ENCODE peak calls at places on chromosomes 1 and 21, in six cellular contexts. S is stimulated activated CD4-positive, alpha-beta T cell treated with anti-CD3 and anti-CD28 coated beads, TNF-alpha, amount 100 ng/mL, for 1 hour; X is MM.1S; Y is Calu3; O is GOT3; V is HTR-8/SVneo. E is an unnamed sample.

GRCh38 chr1:197775282-197776262 is at the start of gene DENND1B:
- DNase-seq in O (no peak), X (peak), Y (peak), V (peak), S (peak), E (peak)

GRCh38 chr1:37718181-37718900 is 26.0 kb downstream of the CDCA8 start:
- DNase-seq in O (no peak), Y (no peak), S (no peak), V (no peak), X (no peak), E (no peak)

GRCh38 chr1:104765115-104765514 is 1015.4 kb downstream of the AMY1C start:
- DNase-seq in X (no peak), V (no peak), Y (no peak), S (no peak), O (no peak), E (no peak)

GRCh38 chr21:32534113-32534512 is 51.2 kb downstream of the TCP10L start:
- DNase-seq in S (no peak), O (no peak), Y (no peak), X (peak), V (no peak), E (no peak)

GRCh38 chr1:188386161-188386560 is 1557.4 kb downstream of the PLA2G4A start:
- DNase-seq in O (no peak), X (no peak), S (no peak), Y (no peak), V (no peak), E (no peak)

GRCh38 chr1:176243746-176244145 is 36.7 kb upstream of the COP1 start:
- DNase-seq in S (no peak), X (no peak), Y (no peak), V (no peak), O (no peak), E (no peak)

GRCh38 chr1:5991784-5992033 is 516 bp downstream of the NPHP4 start:
- DNase-seq in S (no peak), Y (no peak), X (no peak), V (no peak), O (no peak), E (no peak)

GRCh38 chr1:229907884-229908633 is 159.0 kb upstream of the GALNT2 start:
- DNase-seq in V (no peak), Y (no peak), X (no peak), S (no peak), O (no peak), E (no peak)

GRCh38 chr1:23701310-23701709 is 9.7 kb downstream of the RPL11 start:
- DNase-seq in X (no peak), O (no peak), Y (no peak), V (no peak), S (no peak), E (no peak)

GRCh38 chr1:51482881-51483280 is 36.2 kb downstream of the EPS15 start:
- DNase-seq in S (no peak), X (no peak), Y (no peak), O (no peak), V (no peak), E (no peak)

GRCh38 chr21:25908495-25908894 is 173.7 kb downstream of the GABPA start:
- DNase-seq in O (no peak), X (no peak), S (no peak), V (no peak), Y (no peak), E (no peak)

GRCh38 chr1:107802654-107803053 is 162.3 kb downstream of the VAV3 start:
- DNase-seq in Y (no peak), S (no peak), X (no peak), V (no peak), O (no peak), E (no peak)

GRCh38 chr21:33640697-33641338 is 723 bp downstream of the CRYZL1 start:
- DNase-seq in Y (no peak), O (no peak), X (peak), S (no peak), V (no peak), E (peak)

GRCh38 chr1:20732071-20732587 is 374 bp downstream of the SH2D5 start:
- DNase-seq in Y (peak), S (peak), V (peak), O (no peak), X (peak), E (peak)

GRCh38 chr1:211099393-211099792 is 34.6 kb downstream of the KCNH1 start:
- DNase-seq in X (no peak), Y (no peak), O (no peak), S (no peak), V (no peak), E (no peak)

GRCh38 chr1:167683226-167683625 is 38.6 kb upstream of the MPZL1 start:
- DNase-seq in O (no peak), V (no peak), Y (no peak), X (no peak), S (no peak), E (no peak)

GRCh38 chr1:224632921-224633321 is 16.8 kb downstream of the CNIH3 start:
- DNase-seq in S (no peak), V (no peak), O (no peak), Y (no peak), X (no peak), E (no peak)

GRCh38 chr1:206706806-206707205 is 22.1 kb downstream of the MAPKAPK2 start:
- DNase-seq in S (no peak), Y (no peak), O (no peak), X (no peak), V (no peak), E (no peak)

GRCh38 chr1:71030021-71030420 is 17.6 kb downstream of the PTGER3 start:
- DNase-seq in Y (no peak), V (no peak), O (no peak), X (no peak), S (no peak), E (no peak)

GRCh38 chr1:111944121-111944785 is 45.2 kb downstream of the KCND3 start:
- DNase-seq in V (no peak), X (no peak), S (no peak), Y (no peak), O (no peak), E (no peak)

GRCh38 chr21:45994738-45995685 is 13.4 kb downstream of the COL6A1 start:
- DNase-seq in Y (no peak), X (no peak), S (no peak), O (no peak), V (no peak), E (no peak)

GRCh38 chr1:207867136-207868081 is 43.5 kb downstream of the CD34 start:
- DNase-seq in Y (no peak), V (no peak), X (peak), O (no peak), S (no peak), E (no peak)

GRCh38 chr21:44823179-44823654 is 5.4 kb upstream of the SUMO3 start:
- DNase-seq in V (no peak), O (no peak), X (no peak), S (no peak), Y (no peak), E (no peak)

GRCh38 chr1:84174051-84174556 is 30.0 kb downstream of the PRKACB start:
- DNase-seq in Y (peak), V (peak), S (no peak), O (no peak), X (no peak), E (no peak)

GRCh38 chr1:111707906-111708305 is 31.3 kb downstream of the INKA2 start:
- DNase-seq in S (no peak), X (no peak), O (no peak), V (no peak), Y (no peak), E (no peak)

GRCh38 chr1:95339377-95339776 is 105.4 kb downstream of the RWDD3 start:
- DNase-seq in Y (no peak), X (no peak), S (no peak), O (no peak), V (no peak), E (no peak)

GRCh38 chr21:46325073-46325912 is 1.3 kb downstream of the PCNT start:
- DNase-seq in X (peak), V (peak), O (no peak), Y (peak), S (peak), E (peak)

GRCh38 chr1:64986903-64987871 is 20.8 kb upstream of the JAK1 start:
- DNase-seq in V (no peak), X (peak), O (no peak), Y (peak), S (no peak), E (peak)

GRCh38 chr1:224201336-224201735 is 18.3 kb downstream of the DEGS1 start:
- DNase-seq in Y (no peak), V (no peak), S (no peak), X (no peak), O (no peak), E (no peak)

GRCh38 chr1:53416264-53416663 is 42.9 kb upstream of the DMRTB1 start:
- DNase-seq in S (no peak), O (no peak), X (no peak), Y (no peak), V (no peak), E (no peak)

GRCh38 chr1:230694991-230695390 is 18.9 kb downstream of the AGT start:
- DNase-seq in V (no peak), X (no peak), Y (no peak), S (no peak), O (no peak), E (no peak)

GRCh38 chr1:179812501-179813292 is 64.9 kb downstream of the TOR1AIP2 start:
- DNase-seq in X (no peak), Y (no peak), V (no peak), S (no peak), O (no peak), E (no peak)

GRCh38 chr1:234943801-234944402 is 184.7 kb downstream of the TOMM20 start:
- DNase-seq in S (no peak), Y (no peak), O (no peak), X (no peak), V (no peak), E (no peak)

GRCh38 chr21:42781150-42781980 is 98.0 kb downstream of the WDR4 start:
- DNase-seq in O (no peak), S (no peak), Y (peak), V (no peak), X (no peak), E (no peak)

GRCh38 chr1:159214149-159214760 is 9.6 kb downstream of the ACKR1 start:
- DNase-seq in S (no peak), X (peak), O (peak), V (peak), Y (peak), E (peak)

GRCh38 chr1:240441684-240442083 is 170.3 kb downstream of the GREM2 start:
- DNase-seq in X (no peak), S (no peak), V (no peak), O (no peak), Y (no peak), E (no peak)

E was measured in OCI-LY7.